ENCODE peak calls at places on chromosomes 7 and 10, in ten cellular contexts. J is natural killer cell; Y is Calu3; V is fibroblast of lung; P is stimulated activated CD8-positive, alpha-beta memory T cell treated with anti-CD3 and anti-CD28 coated beads, Interleukin-2, amount 100 ng/mL, for 1 hour; G is activated gamma-delta T cell treated with Interleukin-2 at 50 U/mL for 16 hours; A is AG20443; K is activated T-helper 1 cell treated with anti-CD3 and anti-CD28 coated beads, Interleukin-2, amount 50 U/mL, for 16 hours; X is NCI-H1092 treated with DMSO at 0.1 percent for 48 hours; M is AG10803. O is an unnamed sample.

GRCh38 chr10:72588266-72588665 is 37.6 kb downstream of the MICU1 start:
- DNase-seq in M (peak; percentile 28), V (no peak), X (no peak), G (no peak), Y (no peak), A (no peak), J (no peak), P (no peak), K (no peak), O (no peak)

GRCh38 chr7:88020953-88021650 is 87.1 kb downstream of the ADAM22 start:
- DNase-seq in P (no peak), X (no peak), K (no peak), Y (no peak), M (no peak), A (no peak), V (no peak), G (no peak), J (no peak), O (no peak)

GRCh38 chr10:101893510-101894120 is 50.0 kb upstream of the KCNIP2 start:
- DNase-seq in J (no peak), P (no peak), X (no peak), V (no peak), M (no peak), G (no peak), A (no peak), Y (no peak), K (no peak), O (no peak)

GRCh38 chr7:22700559-22701002 is 26.4 kb upstream of the IL6 start:
- DNase-seq in P (no peak), G (no peak), V (peak; percentile 76), Y (no peak), A (peak; percentile 43), J (no peak), M (peak; percentile 57), X (no peak), K (no peak), O (no peak)

GRCh38 chr7:44381494-44382220 is 56.3 kb upstream of the CAMK2B start:
- DNase-seq in K (no peak), M (no peak), J (no peak), X (no peak), V (no peak), A (no peak), G (no peak), Y (no peak), P (no peak), O (no peak)

GRCh38 chr10:28331821-28332220 is 29.0 kb upstream of the MPP7 start:
- DNase-seq in M (peak; percentile 88), J (no peak), Y (no peak), A (peak; percentile 68), K (no peak), G (no peak), V (peak; percentile 93), P (no peak), X (peak; percentile 15), O (no peak)

GRCh38 chr7:108568801-108569380 is 615 bp downstream of the THAP5 start:
- DNase-seq in J (no peak), M (no peak), A (no peak), X (no peak), K (no peak), G (no peak), V (no peak), P (no peak), Y (no peak), O (peak; percentile 62)

GRCh38 chr7:48090095-48090805 is 1.2 kb downstream of the UPP1 start:
- DNase-seq in Y (peak; percentile 51), K (no peak), G (no peak), M (no peak), A (no peak), V (peak; percentile 29), P (no peak), J (no peak), X (no peak), O (no peak)

GRCh38 chr7:70849580-70850235 is 282.2 kb upstream of the GALNT17 start:
- DNase-seq in J (no peak), X (no peak), V (no peak), A (no peak), G (no peak), M (no peak), Y (no peak), K (no peak), P (no peak), O (no peak)

GRCh38 chr10:44071479-44071878 is 313.4 kb downstream of the CXCL12 start:
- DNase-seq in Y (no peak), J (no peak), X (no peak), G (no peak), P (no peak), V (peak; percentile 87), A (peak; percentile 70), K (no peak), M (peak; percentile 97), O (no peak)

GRCh38 chr7:74262639-74263398 is 8.6 kb upstream of the RFC2 start:
- DNase-seq in X (no peak), A (no peak), K (no peak), G (no peak), Y (no peak), P (no peak), M (no peak), V (no peak), J (no peak), O (peak; percentile 57)

GRCh38 chr10:93096901-93097300 is 23.2 kb downstream of the CYP26A1 start:
- DNase-seq in Y (no peak), X (no peak), J (no peak), V (no peak), A (no peak), P (no peak), G (no peak), K (no peak), M (no peak), O (no peak)

GRCh38 chr7:105664816-105665525 is 83.7 kb upstream of the EFCAB10 start:
- DNase-seq in Y (peak; percentile 69), J (no peak), V (no peak), P (no peak), G (no peak), X (peak; percentile 79), K (no peak), A (peak; percentile 40), M (peak; percentile 19), O (peak; percentile 95)

GRCh38 chr10:63241898-63242297 is 108.8 kb downstream of the NRBF2 start:
- DNase-seq in P (no peak), X (no peak), A (no peak), G (no peak), Y (no peak), K (no peak), V (no peak), M (no peak), J (no peak), O (no peak)

GRCh38 chr10:103153765-103154197 is 39.3 kb downstream of the NT5C2 start:
- DNase-seq in A (no peak), K (no peak), V (peak; percentile 72), P (no peak), J (no peak), X (no peak), G (no peak), Y (no peak), M (peak; percentile 45), O (no peak)

GRCh38 chr10:1544929-1545328 is 192.4 kb downstream of the ADARB2 start:
- DNase-seq in V (no peak), M (no peak), A (no peak), G (no peak), X (peak; percentile 61), J (no peak), Y (no peak), P (no peak), K (no peak), O (no peak)

GRCh38 chr10:110504111-110504735 is 6.5 kb downstream of the DUSP5 start:
- DNase-seq in J (peak; percentile 51), G (peak; percentile 51), P (peak; percentile 26), V (peak; percentile 95), K (no peak), X (no peak), M (peak; percentile 82), Y (no peak), A (peak; percentile 72), O (no peak)

GRCh38 chr10:3136763-3137611 is 35.6 kb downstream of the PITRM1 start:
- DNase-seq in J (no peak), G (no peak), Y (no peak), X (no peak), P (no peak), A (peak; percentile 96), M (peak; percentile 75), K (no peak), V (peak; percentile 62), O (no peak)

GRCh38 chr7:38178695-38179344 is 775 bp downstream of the STARD3NL start:
- DNase-seq in M (peak; percentile 45), J (no peak), V (peak; percentile 54), X (no peak), P (no peak), G (peak; percentile 21), Y (no peak), A (no peak), K (no peak), O (peak; percentile 40)

GRCh38 chr10:119503821-119504220 is 38.7 kb downstream of the RGS10 start:
- DNase-seq in A (no peak), G (no peak), M (no peak), P (no peak), K (no peak), V (no peak), X (no peak), J (no peak), Y (no peak), O (no peak)

GRCh38 chr7:98470131-98470985 is 69.5 kb upstream of the BAIAP2L1 start:
- DNase-seq in J (no peak), K (no peak), X (no peak), A (peak; percentile 43), M (no peak), P (peak; percentile 6), V (no peak), G (peak; percentile 8), Y (peak; percentile 27), O (no peak)

GRCh38 chr7:84693483-84693882 is 493.4 kb downstream of the SEMA3D start:
- DNase-seq in K (no peak), J (no peak), P (no peak), Y (no peak), M (peak; percentile 61), A (no peak), V (no peak), G (no peak), X (no peak), O (no peak)

GRCh38 chr7:107291434-107291833 is 122.6 kb downstream of the HBP1 start:
- DNase-seq in A (no peak), M (no peak), X (no peak), V (no peak), G (no peak), J (no peak), P (no peak), K (no peak), Y (no peak), O (no peak)

GRCh38 chr7:92451645-92452044 is 4.4 kb downstream of the GATAD1 start:
- DNase-seq in X (no peak), M (no peak), A (no peak), G (no peak), V (no peak), K (no peak), J (no peak), Y (no peak), P (no peak), O (no peak)

GRCh38 chr7:116588641-116589594 is 64.1 kb downstream of the CAV1 start:
- DNase-seq in M (peak; percentile 64), Y (no peak), A (peak; percentile 29), K (no peak), P (no peak), G (no peak), V (peak; percentile 84), X (peak; percentile 65), J (no peak), O (peak; percentile 62)

GRCh38 chr10:74021248-74022055 is 23.5 kb downstream of the VCL start:
- DNase-seq in J (no peak), P (no peak), Y (no peak), G (no peak), M (peak; percentile 80), X (no peak), K (no peak), V (peak; percentile 92), A (no peak), O (no peak)

GRCh38 chr10:20890009-20890408 is 7.1 kb downstream of the NEBL start:
- DNase-seq in A (no peak), K (no peak), V (no peak), P (no peak), G (no peak), J (no peak), M (no peak), Y (no peak), X (peak; percentile 65), O (peak; percentile 79)

GRCh38 chr7:140898794-140899548 is 25.8 kb downstream of the BRAF start:
- DNase-seq in K (no peak), G (no peak), Y (no peak), X (no peak), A (no peak), V (no peak), M (no peak), J (no peak), P (no peak), O (no peak)